ENCODE peak calls at places on chromosomes 16 and 17, in eight cellular contexts. One of them, this sample, is unnamed.

GRCh38 chr17:75476274-75476673 is 19.8 kb downstream of the TMEM94 start:
- DNase-seq in aorta: peak; percentile 72
- DNase-seq in CD8-positive, alpha-beta memory T cell: no peak
- DNase-seq in thyroid gland: no peak
- DNase-seq in esophagus muscularis mucosa: no peak
- DNase-seq in GM23248: no peak
- DNase-seq in fibroblast of lung: peak; percentile 49
- DNase-seq in tibial artery: no peak
- DNase-seq in this sample: no peak

GRCh38 chr17:34299918-34300600 is 14.5 kb downstream of the CCL11 start:
- DNase-seq in esophagus muscularis mucosa: no peak
- DNase-seq in GM23248: peak; percentile 86
- DNase-seq in fibroblast of lung: peak; percentile 28
- DNase-seq in aorta: no peak
- DNase-seq in thyroid gland: no peak
- DNase-seq in tibial artery: no peak
- DNase-seq in CD8-positive, alpha-beta memory T cell: no peak
- DNase-seq in this sample: no peak

GRCh38 chr17:33142703-33143299 is 150.3 kb downstream of the ASIC2 start:
- DNase-seq in esophagus muscularis mucosa: no peak
- DNase-seq in GM23248: peak; percentile 33
- DNase-seq in aorta: no peak
- DNase-seq in CD8-positive, alpha-beta memory T cell: no peak
- DNase-seq in fibroblast of lung: peak; percentile 28
- DNase-seq in tibial artery: no peak
- DNase-seq in thyroid gland: peak; percentile 17
- DNase-seq in this sample: no peak

GRCh38 chr17:42577140-42577531 is 393 bp downstream of the PSMC3IP start:
- DNase-seq in fibroblast of lung: no peak
- DNase-seq in aorta: no peak
- DNase-seq in thyroid gland: no peak
- DNase-seq in CD8-positive, alpha-beta memory T cell: no peak
- DNase-seq in tibial artery: no peak
- DNase-seq in GM23248: no peak
- DNase-seq in esophagus muscularis mucosa: no peak
- DNase-seq in this sample: no peak

GRCh38 chr17:20063665-20064648 is 54.8 kb downstream of the SPECC1 start:
- DNase-seq in GM23248: peak; percentile 93
- DNase-seq in tibial artery: peak; percentile 94
- DNase-seq in aorta: peak; percentile 90
- DNase-seq in fibroblast of lung: peak; percentile 96
- DNase-seq in thyroid gland: peak; percentile 61
- DNase-seq in CD8-positive, alpha-beta memory T cell: no peak
- DNase-seq in esophagus muscularis mucosa: peak; percentile 94
- DNase-seq in this sample: peak; percentile 74

GRCh38 chr16:77777745-77778144 is 10.6 kb upstream of the VAT1L start:
- DNase-seq in fibroblast of lung: no peak
- DNase-seq in aorta: no peak
- DNase-seq in esophagus muscularis mucosa: no peak
- DNase-seq in GM23248: no peak
- DNase-seq in CD8-positive, alpha-beta memory T cell: no peak
- DNase-seq in thyroid gland: no peak
- DNase-seq in tibial artery: no peak
- DNase-seq in this sample: no peak

GRCh38 chr17:10304758-10305300 is 68.0 kb downstream of the MYH13 start:
- DNase-seq in thyroid gland: no peak
- DNase-seq in GM23248: no peak
- DNase-seq in CD8-positive, alpha-beta memory T cell: no peak
- DNase-seq in esophagus muscularis mucosa: no peak
- DNase-seq in fibroblast of lung: no peak
- DNase-seq in aorta: no peak
- DNase-seq in tibial artery: no peak
- DNase-seq in this sample: no peak

GRCh38 chr17:32723310-32723955 is 153.5 kb downstream of the MYO1D start:
- DNase-seq in aorta: no peak
- DNase-seq in tibial artery: no peak
- DNase-seq in CD8-positive, alpha-beta memory T cell: no peak
- DNase-seq in thyroid gland: no peak
- DNase-seq in GM23248: peak; percentile 53
- DNase-seq in fibroblast of lung: peak; percentile 8
- DNase-seq in esophagus muscularis mucosa: no peak
- DNase-seq in this sample: no peak

GRCh38 chr17:19004601-19005441 is at the start of gene FAM83G:
- DNase-seq in esophagus muscularis mucosa: no peak
- DNase-seq in aorta: peak; percentile 84
- DNase-seq in tibial artery: peak; percentile 78
- DNase-seq in fibroblast of lung: peak; percentile 45
- DNase-seq in GM23248: peak; percentile 92
- DNase-seq in thyroid gland: peak; percentile 90
- DNase-seq in CD8-positive, alpha-beta memory T cell: peak; percentile 86
- DNase-seq in this sample: peak; percentile 89

GRCh38 chr16:53754938-53755910 is 51.3 kb downstream of the FTO start:
- DNase-seq in fibroblast of lung: peak; percentile 63
- DNase-seq in esophagus muscularis mucosa: no peak
- DNase-seq in CD8-positive, alpha-beta memory T cell: no peak
- DNase-seq in thyroid gland: peak; percentile 63
- DNase-seq in tibial artery: no peak
- DNase-seq in GM23248: peak; percentile 72
- DNase-seq in aorta: no peak
- DNase-seq in this sample: peak; percentile 82

GRCh38 chr16:84423416-84423837 is 55.1 kb downstream of the ATP2C2 start:
- DNase-seq in GM23248: peak; percentile 53
- DNase-seq in fibroblast of lung: peak; percentile 39
- DNase-seq in tibial artery: no peak
- DNase-seq in CD8-positive, alpha-beta memory T cell: no peak
- DNase-seq in esophagus muscularis mucosa: no peak
- DNase-seq in thyroid gland: no peak
- DNase-seq in aorta: no peak
- DNase-seq in this sample: no peak

GRCh38 chr17:64103751-64104364 is 26.1 kb downstream of the ERN1 start:
- DNase-seq in tibial artery: no peak
- DNase-seq in fibroblast of lung: no peak
- DNase-seq in aorta: no peak
- DNase-seq in CD8-positive, alpha-beta memory T cell: no peak
- DNase-seq in esophagus muscularis mucosa: no peak
- DNase-seq in GM23248: peak; percentile 68
- DNase-seq in thyroid gland: no peak
- DNase-seq in this sample: no peak

GRCh38 chr16:8868272-8869211 is at the start of gene CARHSP1:
- DNase-seq in tibial artery: peak; percentile 85
- DNase-seq in thyroid gland: peak; percentile 81
- DNase-seq in CD8-positive, alpha-beta memory T cell: peak; percentile 81
- DNase-seq in GM23248: peak; percentile 93
- DNase-seq in fibroblast of lung: peak; percentile 86
- DNase-seq in aorta: peak; percentile 95
- DNase-seq in esophagus muscularis mucosa: peak; percentile 96
- DNase-seq in this sample: peak; percentile 96

GRCh38 chr17:44610331-44610730 is 45.9 kb upstream of the MEIOC start:
- DNase-seq in thyroid gland: no peak
- DNase-seq in esophagus muscularis mucosa: no peak
- DNase-seq in GM23248: no peak
- DNase-seq in fibroblast of lung: no peak
- DNase-seq in CD8-positive, alpha-beta memory T cell: no peak
- DNase-seq in aorta: no peak
- DNase-seq in tibial artery: no peak
- DNase-seq in this sample: no peak

GRCh38 chr17:43360376-43360738 is 38.4 kb upstream of the ARL4D start:
- DNase-seq in CD8-positive, alpha-beta memory T cell: peak; percentile 71
- DNase-seq in fibroblast of lung: peak; percentile 79
- DNase-seq in GM23248: no peak
- DNase-seq in aorta: peak; percentile 50
- DNase-seq in esophagus muscularis mucosa: peak; percentile 92
- DNase-seq in tibial artery: peak; percentile 47
- DNase-seq in thyroid gland: peak; percentile 37
- DNase-seq in this sample: peak; percentile 41

GRCh38 chr16:57592591-57593003 is 35.8 kb upstream of the ADGRG1 start:
- DNase-seq in aorta: no peak
- DNase-seq in tibial artery: no peak
- DNase-seq in esophagus muscularis mucosa: no peak
- DNase-seq in fibroblast of lung: no peak
- DNase-seq in GM23248: no peak
- DNase-seq in thyroid gland: no peak
- DNase-seq in CD8-positive, alpha-beta memory T cell: peak; percentile 62
- DNase-seq in this sample: peak; percentile 50

DNA sequence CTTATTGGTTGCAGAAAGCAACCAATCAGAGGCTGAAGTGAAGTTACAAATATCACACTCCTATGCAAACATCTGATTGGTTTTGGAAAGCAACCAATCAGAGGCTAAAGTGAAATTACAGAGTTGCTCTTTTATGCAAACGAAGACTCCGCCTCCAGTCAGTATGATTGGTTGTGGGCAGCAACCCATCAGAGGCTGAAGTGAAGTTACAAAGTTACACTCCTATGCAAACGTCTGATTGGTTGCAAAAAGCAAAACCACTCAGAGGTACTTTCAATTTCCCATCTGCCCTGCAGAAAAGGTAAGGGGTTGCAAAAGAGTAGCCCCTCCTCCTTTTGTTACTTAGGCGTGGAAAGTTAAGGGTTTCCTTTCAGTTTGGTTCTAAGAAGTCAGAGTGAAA is 697.3 kb downstream of the MAF start:
- DNase-seq in CD8-positive, alpha-beta memory T cell: no peak
- DNase-seq in aorta: no peak
- DNase-seq in esophagus muscularis mucosa: no peak
- DNase-seq in GM23248: no peak
- DNase-seq in tibial artery: no peak
- DNase-seq in fibroblast of lung: no peak
- DNase-seq in thyroid gland: no peak
- DNase-seq in this sample: no peak
- H3K27ac ChIP-seq in CD8-positive, alpha-beta memory T cell: no peak overlapping the region
- H3K27ac ChIP-seq in aorta: no peak overlapping the region
- H3K27ac ChIP-seq in esophagus muscularis mucosa: no peak overlapping the region
- H3K27ac ChIP-seq in GM23248: no peak overlapping the region
- H3K27ac ChIP-seq in tibial artery: no peak overlapping the region
- H3K27ac ChIP-seq in fibroblast of lung: no peak overlapping the region
- H3K27ac ChIP-seq in thyroid gland: no peak overlapping the region
- H3K27ac ChIP-seq in this sample: no peak overlapping the region

GRCh38 chr17:30961213-30962188 is 9.3 kb upstream of the RNF135 start:
- DNase-seq in thyroid gland: no peak
- DNase-seq in aorta: no peak
- DNase-seq in tibial artery: no peak
- DNase-seq in fibroblast of lung: no peak
- DNase-seq in esophagus muscularis mucosa: no peak
- DNase-seq in GM23248: peak; percentile 68
- DNase-seq in CD8-positive, alpha-beta memory T cell: no peak
- DNase-seq in this sample: peak; percentile 64
- H3K4me3 ChIP-seq in thyroid gland: no peak overlapping the region
- H3K4me3 ChIP-seq in aorta: no peak overlapping the region
- H3K4me3 ChIP-seq in tibial artery: no peak overlapping the region
- H3K4me3 ChIP-seq in fibroblast of lung: no peak overlapping the region
- H3K4me3 ChIP-seq in esophagus muscularis mucosa: no peak overlapping the region
- H3K4me3 ChIP-seq in GM23248: no peak overlapping the region
- H3K4me3 ChIP-seq in CD8-positive, alpha-beta memory T cell: no peak overlapping the region
- H3K4me3 ChIP-seq in this sample: no peak overlapping the region

GRCh38 chr16:48276102-48276501 is 28.8 kb upstream of the ABCC11 start:
- DNase-seq in CD8-positive, alpha-beta memory T cell: no peak
- DNase-seq in esophagus muscularis mucosa: no peak
- DNase-seq in aorta: no peak
- DNase-seq in tibial artery: no peak
- DNase-seq in fibroblast of lung: no peak
- DNase-seq in GM23248: no peak
- DNase-seq in thyroid gland: peak; percentile 62
- DNase-seq in this sample: no peak
- H3K27ac ChIP-seq in CD8-positive, alpha-beta memory T cell: no peak overlapping the region
- H3K27ac ChIP-seq in esophagus muscularis mucosa: peak overlapping the region; percentile 66
- H3K27ac ChIP-seq in aorta: no peak overlapping the region
- H3K27ac ChIP-seq in tibial artery: peak overlapping the region; percentile 7
- H3K27ac ChIP-seq in fibroblast of lung: no peak overlapping the region
- H3K27ac ChIP-seq in GM23248: no peak overlapping the region
- H3K27ac ChIP-seq in thyroid gland: peak overlapping the region; percentile 76
- H3K27ac ChIP-seq in this sample: peak overlapping the region; percentile 6

GRCh38 chr16:67858448-67858993 is 11.0 kb upstream of the CENPT start:
- DNase-seq in thyroid gland: no peak
- DNase-seq in esophagus muscularis mucosa: no peak
- DNase-seq in GM23248: peak; percentile 54
- DNase-seq in CD8-positive, alpha-beta memory T cell: no peak
- DNase-seq in aorta: no peak
- DNase-seq in fibroblast of lung: no peak
- DNase-seq in tibial artery: no peak
- DNase-seq in this sample: no peak
- H3K4me3 ChIP-seq in thyroid gland: no peak overlapping the region
- H3K4me3 ChIP-seq in esophagus muscularis mucosa: no peak overlapping the region
- H3K4me3 ChIP-seq in GM23248: peak overlapping the region; percentile 46
- H3K4me3 ChIP-seq in CD8-positive, alpha-beta memory T cell: no peak overlapping the region
- H3K4me3 ChIP-seq in aorta: no peak overlapping the region
- H3K4me3 ChIP-seq in fibroblast of lung: no peak overlapping the region
- H3K4me3 ChIP-seq in tibial artery: no peak overlapping the region
- H3K4me3 ChIP-seq in this sample: no peak overlapping the region

GRCh38 chr17:21272881-21273839 is 11.4 kb upstream of the MAP2K3 start:
- DNase-seq in thyroid gland: no peak
- DNase-seq in tibial artery: no peak
- DNase-seq in CD8-positive, alpha-beta memory T cell: no peak
- DNase-seq in fibroblast of lung: no peak
- DNase-seq in esophagus muscularis mucosa: no peak
- DNase-seq in GM23248: no peak
- DNase-seq in aorta: no peak
- DNase-seq in this sample: no peak

GRCh38 chr17:21278304-21279197 is 6.0 kb upstream of the MAP2K3 start:
- DNase-seq in CD8-positive, alpha-beta memory T cell: no peak
- DNase-seq in tibial artery: peak; percentile 52
- DNase-seq in fibroblast of lung: no peak
- DNase-seq in esophagus muscularis mucosa: no peak
- DNase-seq in thyroid gland: peak; percentile 77
- DNase-seq in aorta: peak; percentile 63
- DNase-seq in GM23248: peak; percentile 68
- DNase-seq in this sample: peak; percentile 62

GRCh38 chr17:21277332-21277731 is 7.2 kb upstream of the MAP2K3 start:
- DNase-seq in tibial artery: no peak
- DNase-seq in aorta: no peak
- DNase-seq in thyroid gland: no peak
- DNase-seq in esophagus muscularis mucosa: no peak
- DNase-seq in CD8-positive, alpha-beta memory T cell: no peak
- DNase-seq in GM23248: no peak
- DNase-seq in fibroblast of lung: no peak
- DNase-seq in this sample: no peak

GRCh38 chr17:21275047-21275578 is 9.4 kb upstream of the MAP2K3 start:
- DNase-seq in thyroid gland: peak; percentile 73
- DNase-seq in CD8-positive, alpha-beta memory T cell: no peak
- DNase-seq in GM23248: no peak
- DNase-seq in tibial artery: no peak
- DNase-seq in aorta: no peak
- DNase-seq in esophagus muscularis mucosa: no peak
- DNase-seq in fibroblast of lung: no peak
- DNase-seq in this sample: no peak

GRCh38 chr17:21275579-21276339 is 8.8 kb upstream of the MAP2K3 start:
- DNase-seq in aorta: peak; percentile 97
- DNase-seq in CD8-positive, alpha-beta memory T cell: peak; percentile 95
- DNase-seq in thyroid gland: peak; percentile 94
- DNase-seq in tibial artery: peak; percentile 91
- DNase-seq in esophagus muscularis mucosa: peak; percentile 96
- DNase-seq in fibroblast of lung: peak; percentile 75
- DNase-seq in GM23248: peak; percentile 97
- DNase-seq in this sample: peak; percentile 96
- H3K27ac ChIP-seq in aorta: no peak overlapping the region
- H3K27ac ChIP-seq in CD8-positive, alpha-beta memory T cell: peak overlapping the region; percentile 60
- H3K27ac ChIP-seq in thyroid gland: peak overlapping the region; percentile 83
- H3K27ac ChIP-seq in tibial artery: peak overlapping the region; percentile 56
- H3K27ac ChIP-seq in esophagus muscularis mucosa: peak overlapping the region; percentile 76
- H3K27ac ChIP-seq in fibroblast of lung: peak overlapping the region; percentile 10
- H3K27ac ChIP-seq in GM23248: no peak overlapping the region
- H3K27ac ChIP-seq in this sample: peak overlapping the region; percentile 60

GRCh38 chr17:31560836-31561235 is 169.4 kb downstream of the RAB11FIP4 start:
- DNase-seq in thyroid gland: peak; percentile 37
- DNase-seq in GM23248: peak; percentile 66
- DNase-seq in fibroblast of lung: no peak
- DNase-seq in esophagus muscularis mucosa: no peak
- DNase-seq in aorta: peak; percentile 49
- DNase-seq in CD8-positive, alpha-beta memory T cell: no peak
- DNase-seq in tibial artery: no peak
- DNase-seq in this sample: no peak
- H3K4me3 ChIP-seq in thyroid gland: no peak overlapping the region
- H3K4me3 ChIP-seq in GM23248: peak overlapping the region; percentile 91
- H3K4me3 ChIP-seq in fibroblast of lung: peak overlapping the region; percentile 80
- H3K4me3 ChIP-seq in esophagus muscularis mucosa: peak overlapping the region; percentile 69
- H3K4me3 ChIP-seq in aorta: peak overlapping the region; percentile 74
- H3K4me3 ChIP-seq in CD8-positive, alpha-beta memory T cell: no peak overlapping the region
- H3K4me3 ChIP-seq in tibial artery: peak overlapping the region; percentile 74
- H3K4me3 ChIP-seq in this sample: no peak overlapping the region